ENCODE peak calls at places on chromosomes 1 and 21, in eight cellular contexts. I is ovary, N is IMR-90, O is heart left ventricle, X is endothelial cell of umbilical vein, T is uterus, C is esophagus squamous epithelium, Z is sigmoid colon. R is an unnamed sample.

GRCh38 chr21:42336065-42336464 is 14.7 kb downstream of the TFF2 start:
- DNase-seq in O (no peak), I (no peak), N (peak), X (no peak), T (no peak), C (no peak), Z (peak), R (no peak)

GRCh38 chr21:40047993-40048730 is 180.9 kb downstream of the PCP4 start:
- DNase-seq in C (no peak), I (no peak), O (peak), T (no peak), X (no peak), Z (peak), N (no peak), R (no peak)

GRCh38 chr21:27837933-27838332 is 871.0 kb upstream of the ADAMTS5 start:
- DNase-seq in T (no peak), C (no peak), I (no peak), N (no peak), O (no peak), X (no peak), Z (no peak), R (peak)

GRCh38 chr1:165114022-165114888 is 242.3 kb downstream of the LMX1A start:
- DNase-seq in N (peak), Z (no peak), X (peak), C (no peak), O (no peak), I (no peak), T (peak), R (peak)

GRCh38 chr1:58515794-58516401 is 30.6 kb downstream of the OMA1 start:
- DNase-seq in X (peak), O (peak), T (peak), C (no peak), Z (peak), I (peak), N (peak), R (peak)

GRCh38 chr21:35168702-35169101 is 119.6 kb upstream of the RUNX1 start:
- DNase-seq in N (no peak), C (no peak), X (no peak), O (no peak), T (no peak), I (no peak), Z (no peak), R (no peak)

GRCh38 chr1:14242870-14243269 is 355.6 kb upstream of the KAZN start:
- DNase-seq in X (no peak), O (no peak), Z (no peak), I (no peak), C (no peak), N (no peak), T (no peak), R (no peak)

GRCh38 chr1:50913954-50914353 is 46.1 kb downstream of the FAF1 start:
- DNase-seq in C (no peak), Z (no peak), N (peak), X (no peak), T (no peak), O (no peak), I (no peak), R (no peak)

GRCh38 chr21:45129231-45129923 is 55.0 kb downstream of the ADARB1 start:
- DNase-seq in I (peak), Z (no peak), X (peak), N (peak), O (peak), T (no peak), C (no peak), R (no peak)

GRCh38 chr1:12637693-12638092 is 6.2 kb upstream of the AADACL4 start:
- DNase-seq in O (no peak), T (no peak), I (no peak), X (no peak), N (no peak), Z (no peak), C (no peak), R (no peak)

GRCh38 chr1:2404890-2405511 is 7.4 kb downstream of the PEX10 start:
- DNase-seq in C (no peak), Z (no peak), I (no peak), N (peak), T (no peak), O (no peak), X (no peak), R (no peak)

GRCh38 chr1:10634428-10635384 is 160.0 kb downstream of the PEX14 start:
- DNase-seq in O (peak), C (no peak), X (no peak), N (no peak), I (no peak), T (peak), Z (no peak), R (no peak)

GRCh38 chr1:246588322-246588721 is 22.1 kb downstream of the CNST start:
- DNase-seq in X (peak), I (no peak), N (peak), O (no peak), T (no peak), Z (no peak), C (no peak), R (no peak)

GRCh38 chr1:23618586-23619083 is 59.3 kb upstream of the ID3 start:
- DNase-seq in Z (no peak), O (no peak), X (no peak), T (no peak), C (no peak), I (no peak), N (no peak), R (no peak)

GRCh38 chr1:169483500-169483966 is 2.2 kb downstream of the SLC19A2 start:
- DNase-seq in I (peak), Z (no peak), N (peak), T (no peak), C (no peak), X (no peak), O (peak), R (no peak)

GRCh38 chr1:67685558-67686271 is 714 bp downstream of the GADD45A start:
- DNase-seq in C (peak), N (no peak), O (peak), Z (peak), T (peak), I (peak), X (peak), R (peak)

GRCh38 chr21:14554948-14555347 is 8.8 kb upstream of the SAMSN1 start:
- DNase-seq in I (no peak), X (no peak), C (no peak), O (no peak), T (no peak), Z (no peak), N (no peak), R (no peak)

GRCh38 chr1:153364766-153365678 is 7.4 kb downstream of the S100A9 start:
- DNase-seq in N (no peak), O (no peak), I (no peak), T (no peak), C (no peak), Z (no peak), X (no peak), R (peak)

GRCh38 chr1:32494196-32494595 is 29.3 kb downstream of the ZBTB8B start:
- DNase-seq in N (no peak), Z (no peak), T (no peak), I (no peak), O (no peak), C (no peak), X (no peak), R (no peak)

GRCh38 chr1:153688736-153689328 is 10.3 kb downstream of the NPR1 start:
- DNase-seq in T (no peak), I (no peak), Z (no peak), C (no peak), X (no peak), O (no peak), N (no peak), R (no peak)

GRCh38 chr1:187001198-187001904 is 172.6 kb downstream of the PLA2G4A start:
- DNase-seq in I (no peak), O (no peak), C (no peak), Z (no peak), N (peak), X (peak), T (no peak), R (no peak)

GRCh38 chr1:12047120-12047876 is 15.8 kb upstream of the TNFRSF8 start:
- DNase-seq in I (no peak), Z (no peak), O (no peak), N (peak), X (no peak), T (no peak), C (no peak), R (no peak)

GRCh38 chr1:208807446-208808117 is 563.4 kb upstream of the PLXNA2 start:
- DNase-seq in C (no peak), N (no peak), Z (no peak), I (no peak), O (no peak), T (no peak), X (no peak), R (peak)

GRCh38 chr21:41858466-41859296 is 20.5 kb downstream of the PRDM15 start:
- DNase-seq in Z (peak), X (no peak), T (no peak), N (no peak), O (no peak), C (no peak), I (no peak), R (no peak)

GRCh38 chr1:60989745-60990718 is 92.3 kb upstream of the NFIA start:
- DNase-seq in Z (peak), C (no peak), O (peak), T (peak), X (peak), I (peak), N (peak), R (no peak)

GRCh38 chr1:209485167-209485566 is 98.3 kb upstream of the CAMK1G start:
- DNase-seq in X (no peak), O (peak), Z (no peak), C (no peak), N (peak), T (no peak), I (no peak), R (peak)

GRCh38 chr1:19028110-19028509 is 71.6 kb upstream of the IFFO2 start:
- DNase-seq in T (no peak), N (no peak), C (no peak), Z (no peak), O (no peak), X (no peak), I (no peak), R (peak)

GRCh38 chr1:36432616-36433015 is 17.6 kb downstream of the OSCP1 start:
- DNase-seq in T (no peak), I (no peak), N (no peak), X (peak), Z (no peak), O (no peak), C (no peak), R (no peak)

GRCh38 chr1:87115317-87115885 is 201.0 kb downstream of the HS2ST1 start:
- DNase-seq in C (no peak), T (no peak), Z (no peak), I (no peak), O (no peak), X (no peak), N (peak), R (no peak)

GRCh38 chr21:46118871-46119564 is 21.1 kb downstream of the COL6A2 start:
- DNase-seq in N (no peak), Z (peak), C (no peak), X (no peak), T (peak), O (peak), I (peak), R (peak)

GRCh38 chr1:204250428-204251030 is 36.7 kb upstream of the GOLT1A start:
- DNase-seq in N (peak), I (no peak), T (no peak), O (no peak), C (no peak), X (no peak), Z (no peak), R (no peak)

GRCh38 chr21:38333290-38334272 is 76.8 kb downstream of the KCNJ15 start:
- DNase-seq in I (no peak), C (no peak), O (no peak), X (no peak), T (no peak), N (no peak), Z (no peak), R (peak)

GRCh38 chr1:40917995-40918711 is 56.0 kb upstream of the CITED4 start:
- DNase-seq in O (no peak), I (no peak), T (no peak), C (no peak), N (no peak), Z (peak), X (no peak), R (no peak)

GRCh38 chr1:2602866-2603520 is 16.4 kb downstream of the PRXL2B start:
- DNase-seq in I (no peak), T (no peak), C (no peak), X (no peak), Z (no peak), O (no peak), N (no peak), R (peak)

GRCh38 chr1:117819301-117819700 is 110.1 kb downstream of the GDAP2 start:
- DNase-seq in Z (no peak), T (no peak), X (no peak), C (no peak), I (no peak), N (no peak), O (no peak), R (no peak)

GRCh38 chr1:115242543-115242942 is 95.5 kb downstream of the NGF start:
- DNase-seq in O (no peak), C (no peak), Z (no peak), I (no peak), N (no peak), X (no peak), T (no peak), R (no peak)

GRCh38 chr1:115239148-115239820 is 98.8 kb downstream of the NGF start:
- DNase-seq in X (no peak), I (no peak), Z (no peak), O (no peak), T (no peak), N (peak), C (no peak), R (no peak)

GRCh38 chr1:115238336-115239147 is 99.5 kb downstream of the NGF start:
- DNase-seq in I (no peak), C (no peak), N (no peak), Z (no peak), X (no peak), T (no peak), O (no peak), R (no peak)

GRCh38 chr1:115237507-115237906 is 100.5 kb downstream of the NGF start:
- DNase-seq in C (no peak), X (no peak), T (no peak), N (peak), I (no peak), Z (no peak), O (no peak), R (no peak)

GRCh38 chr1:115240321-115240720 is 97.7 kb downstream of the NGF start:
- DNase-seq in O (no peak), T (no peak), X (no peak), C (no peak), Z (no peak), N (no peak), I (no peak), R (no peak)
- H3K4me3 ChIP-seq in O (no peak), T (no peak), X (no peak), C (no peak), Z (no peak), N (no peak), I (no peak), R (no peak)

DNA sequence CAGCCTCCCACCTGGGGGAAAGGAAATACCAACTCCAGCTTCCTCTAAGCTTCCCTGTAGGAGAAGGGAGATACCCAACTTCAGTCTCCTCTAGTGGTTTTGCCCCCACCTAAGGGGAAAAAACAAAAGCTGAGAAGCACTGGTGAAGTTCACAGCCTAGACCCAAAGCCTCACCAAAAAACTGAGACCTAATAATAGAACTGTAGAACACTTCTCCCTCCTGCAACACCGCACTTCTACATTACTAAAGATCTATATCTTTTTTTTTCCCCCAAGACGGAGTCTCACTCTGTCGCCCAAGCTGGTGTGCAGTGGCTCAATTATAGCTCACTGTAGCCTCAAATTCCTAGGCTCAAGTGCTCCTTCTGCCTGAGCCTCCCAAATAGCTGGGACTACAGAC is 43.2 kb downstream of the SLC2A1 start:
- DNase-seq in Z (no peak), N (no peak), O (no peak), X (no peak), C (no peak), T (no peak), I (no peak), R (no peak)
- TF ChIP-seq CTCF in Z (no peak), N (no peak), O (no peak), X (no peak), C (no peak), T (no peak), I (no peak), R (no peak)

DNA sequence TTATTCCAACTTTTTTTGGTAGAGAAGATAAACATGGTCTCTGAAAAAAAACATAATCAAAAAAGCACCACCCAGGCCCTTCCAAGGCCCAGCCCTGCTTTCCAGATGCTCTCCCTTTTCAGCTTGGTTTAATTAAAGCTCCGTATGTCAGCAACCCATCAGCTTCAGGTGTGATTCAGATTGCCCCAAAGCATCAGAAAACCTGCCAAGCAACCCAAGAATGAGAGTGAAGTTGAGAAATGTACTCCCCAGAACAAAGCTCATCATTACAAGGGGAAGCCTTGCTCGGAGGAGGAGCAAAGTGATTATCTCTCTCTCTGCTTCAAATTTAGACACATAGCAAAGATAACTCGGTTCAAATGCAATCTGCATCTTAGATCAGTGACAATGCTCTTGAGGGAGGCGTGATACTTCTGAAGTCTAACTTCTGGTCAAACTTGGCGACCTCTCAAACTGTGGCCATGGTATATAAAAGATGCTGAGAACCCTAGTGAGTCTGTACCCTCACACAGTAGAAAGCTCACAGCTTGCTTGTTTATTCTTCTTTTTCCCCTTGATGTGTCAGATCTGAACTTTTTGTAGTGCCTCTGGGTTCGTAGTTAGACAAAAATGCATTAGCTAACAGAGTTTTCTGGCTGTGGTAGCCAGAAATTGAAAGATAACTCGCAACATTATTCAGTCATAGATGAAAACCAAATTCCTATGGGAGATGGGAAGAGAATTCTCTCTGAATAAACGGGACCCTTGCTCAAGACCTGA is 63.3 kb upstream of the ZC3H11B start:
- DNase-seq in I (no peak), X (no peak), T (no peak), Z (no peak), O (no peak), N (peak), C (no peak), R (no peak)
- TF ChIP-seq POLR2A in I (no peak), X (no peak), T (no peak), Z (no peak), O (no peak), N (no peak), C (no peak), R (no peak)

GRCh38 chr1:156126701-156127534 is 12.4 kb downstream of the LMNA start:
- DNase-seq in X (peak), C (no peak), Z (peak), N (peak), I (peak), T (peak), O (peak), R (peak)

GRCh38 chr1:156124557-156125483 is 10.3 kb downstream of the LMNA start:
- DNase-seq in O (peak), I (peak), T (peak), C (no peak), Z (no peak), X (no peak), N (no peak), R (peak)

GRCh38 chr1:156123356-156124196 is 9.1 kb downstream of the LMNA start:
- DNase-seq in O (peak), I (peak), N (peak), X (peak), Z (peak), C (peak), T (peak), R (peak)

GRCh38 chr1:156128749-156129682 is 14.5 kb downstream of the LMNA start:
- DNase-seq in I (peak), O (peak), C (no peak), X (peak), N (peak), T (peak), Z (peak), R (no peak)

DNA sequence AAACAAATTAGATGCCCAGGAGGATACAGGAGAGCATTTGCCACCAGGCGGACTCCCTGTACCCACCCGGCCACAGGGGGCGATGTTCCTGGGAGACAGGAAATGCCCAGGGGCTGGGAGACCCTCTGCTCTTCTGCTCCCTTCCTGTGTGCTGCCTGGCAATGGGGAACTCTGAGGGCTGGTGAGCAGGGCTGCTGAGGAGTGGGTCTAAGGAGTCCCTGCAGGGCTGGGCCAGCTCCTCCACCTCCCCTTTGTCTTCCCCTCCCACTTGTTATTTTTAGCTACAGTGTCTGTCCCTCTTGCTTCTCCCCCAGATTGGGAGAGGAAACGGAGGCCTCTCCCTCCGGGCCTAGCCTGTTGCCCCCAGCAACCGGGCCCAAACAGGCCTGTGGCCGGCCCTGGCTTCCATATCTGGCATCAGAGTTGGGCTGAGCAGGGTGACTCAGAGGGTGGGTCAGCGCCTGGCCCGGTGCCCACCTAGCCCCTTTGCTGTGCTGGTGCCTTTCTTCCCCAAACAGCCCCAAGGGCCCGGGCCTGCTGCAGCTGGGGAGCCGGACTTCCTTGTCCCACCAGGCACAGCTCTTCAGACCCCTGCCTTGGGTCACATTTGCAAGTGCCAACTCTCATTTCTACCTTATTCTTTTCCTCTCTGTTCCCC is 11.7 kb downstream of the LMNA start:
- DNase-seq in N (peak), O (peak), Z (peak), C (peak), I (peak), T (peak), X (peak), R (peak)
- H3K4me3 ChIP-seq in N (no peak), O (peak), Z (no peak), C (peak), I (peak), T (peak), X (no peak), R (no peak)

R was measured in lower leg skin.